ENCODE peak calls at places on chromosomes 16 and 17, in four cellular contexts. Q is H9, U is H1, C is IMR-90. T is an unnamed sample.
A peak's percentile ranks its signal among the peaks of the same experiment; 100 is the strongest.

GRCh38 chr16:63461248-63461841 is 1425.1 kb upstream of the CDH8 start:
- DNase-seq in Q (peak; percentile 28), U (no peak), C (peak; percentile 44), T (peak; percentile 63)

GRCh38 chr17:73740370-73740769 is 96.1 kb upstream of the SDK2 start:
- DNase-seq in Q (no peak), U (no peak), C (no peak), T (no peak)

GRCh38 chr17:7046127-7046724 is 2.3 kb upstream of the SLC16A11 start:
- DNase-seq in Q (peak; percentile 81), U (no peak), C (no peak), T (peak; percentile 78)

GRCh38 chr16:54156349-54156748 is 130.2 kb downstream of the IRX3 start:
- DNase-seq in Q (no peak), U (no peak), C (no peak), T (no peak)

GRCh38 chr16:50591800-50592771 is 43.9 kb downstream of the NKD1 start:
- DNase-seq in Q (no peak), U (no peak), C (no peak), T (no peak)

GRCh38 chr17:7043544-7044268 is at the start of gene SLC16A11:
- DNase-seq in Q (no peak), U (no peak), C (peak; percentile 21), T (no peak)

GRCh38 chr16:1094601-1095449 is 1.2 kb downstream of the C1QTNF8 start:
- DNase-seq in Q (no peak), U (no peak), C (no peak), T (no peak)

GRCh38 chr17:46028969-46029565 is 30.0 kb downstream of the STH start:
- DNase-seq in Q (no peak), U (no peak), C (no peak), T (no peak)

GRCh38 chr17:6187836-6188235 is 117.7 kb downstream of the WSCD1 start:
- DNase-seq in Q (peak; percentile 47), U (no peak), C (no peak), T (no peak)

GRCh38 chr17:46818929-46819859 is 702 bp upstream of the WNT3 start:
- DNase-seq in Q (peak; percentile 96), U (no peak), C (no peak), T (peak; percentile 98)

GRCh38 chr17:15348030-15348429 is 6.6 kb upstream of the TEKT3 start:
- DNase-seq in Q (no peak), U (no peak), C (peak; percentile 34), T (no peak)

GRCh38 chr17:74807925-74808324 is 31.8 kb upstream of the NAT9 start:
- DNase-seq in Q (no peak), U (no peak), C (peak; percentile 4), T (no peak)

GRCh38 chr17:29778936-29779811 is 150.9 kb downstream of the SSH2 start:
- DNase-seq in Q (peak; percentile 61), U (no peak), C (peak; percentile 46), T (peak; percentile 42)

GRCh38 chr17:4947010-4947410 is 1.3 kb downstream of the PFN1 start:
- DNase-seq in Q (no peak), U (no peak), C (no peak), T (peak; percentile 30)

GRCh38 chr17:49715717-49716279 is 8.0 kb upstream of the SLC35B1 start:
- DNase-seq in Q (no peak), U (no peak), C (no peak), T (no peak)

GRCh38 chr16:59593256-59593655 is 859.1 kb upstream of the GOT2 start:
- DNase-seq in Q (no peak), U (no peak), C (peak; percentile 86), T (no peak)

GRCh38 chr17:1958134-1958881 is 66.8 kb downstream of the RTN4RL1 start:
- DNase-seq in Q (no peak), U (no peak), C (no peak), T (no peak)

GRCh38 chr17:7322520-7323194 is 6.5 kb downstream of the NEURL4 start:
- DNase-seq in Q (no peak), U (no peak), C (no peak), T (no peak)

GRCh38 chr16:81550412-81550768 is 105.8 kb downstream of the CMIP start:
- DNase-seq in Q (no peak), U (no peak), C (no peak), T (no peak)

GRCh38 chr17:63222655-63223054 is 223.5 kb downstream of the CYB561 start:
- DNase-seq in Q (no peak), U (no peak), C (peak; percentile 33), T (peak; percentile 8)

GRCh38 chr16:53084141-53084541 is 29.4 kb downstream of the CHD9 start:
- DNase-seq in Q (no peak), U (no peak), C (no peak), T (no peak)

GRCh38 chr16:4116328-4117249 is at the start of gene ADCY9:
- DNase-seq in Q (peak; percentile 80), U (no peak), C (peak; percentile 73), T (peak; percentile 86)

GRCh38 chr17:34236341-34236892 is 18.7 kb upstream of the CCL2 start:
- DNase-seq in Q (no peak), U (no peak), C (no peak), T (no peak)

GRCh38 chr16:85615014-85615851 is 2.1 kb downstream of the GSE1 start:
- DNase-seq in Q (peak; percentile 70), U (no peak), C (no peak), T (peak; percentile 86)

GRCh38 chr16:66604376-66605176 is at the start of gene CMTM3:
- DNase-seq in Q (peak; percentile 86), U (no peak), C (peak; percentile 45), T (peak; percentile 78)

GRCh38 chr17:14575349-14575966 is 274.6 kb downstream of the HS3ST3B1 start:
- DNase-seq in Q (no peak), U (no peak), C (peak; percentile 25), T (peak; percentile 15)

GRCh38 chr16:88941051-88941932 is 35.7 kb downstream of the CBFA2T3 start:
- DNase-seq in Q (no peak), U (no peak), C (no peak), T (no peak)

GRCh38 chr16:15604460-15605390 is 38.2 kb downstream of the MARF1 start:
- DNase-seq in Q (no peak), U (no peak), C (no peak), T (no peak)

GRCh38 chr16:65574311-65574966 is 452.6 kb upstream of the CDH11 start:
- DNase-seq in Q (no peak), U (no peak), C (no peak), T (no peak)

GRCh38 chr16:85522842-85523601 is 90.1 kb upstream of the GSE1 start:
- DNase-seq in Q (no peak), U (no peak), C (peak; percentile 24), T (peak; percentile 53)

GRCh38 chr17:82545071-82545462 is 25.5 kb downstream of the FOXK2 start:
- DNase-seq in Q (no peak), U (no peak), C (no peak), T (no peak)

GRCh38 chr17:36153887-36154576 is 22.4 kb downstream of the TBC1D3B start:
- DNase-seq in Q (no peak), U (no peak), C (no peak), T (no peak)
- H4K5ac ChIP-seq in Q (no peak overlapping the region), U (no peak overlapping the region), C (no peak overlapping the region), T (no peak overlapping the region)

GRCh38 chr17:58373003-58373402 is 21.0 kb upstream of the SUPT4H1 start:
- DNase-seq in Q (no peak), U (no peak), C (no peak), T (no peak)
- H2BK120ac ChIP-seq in Q (no peak overlapping the region), U (no peak overlapping the region), C (no peak overlapping the region), T (no peak overlapping the region)

DNA sequence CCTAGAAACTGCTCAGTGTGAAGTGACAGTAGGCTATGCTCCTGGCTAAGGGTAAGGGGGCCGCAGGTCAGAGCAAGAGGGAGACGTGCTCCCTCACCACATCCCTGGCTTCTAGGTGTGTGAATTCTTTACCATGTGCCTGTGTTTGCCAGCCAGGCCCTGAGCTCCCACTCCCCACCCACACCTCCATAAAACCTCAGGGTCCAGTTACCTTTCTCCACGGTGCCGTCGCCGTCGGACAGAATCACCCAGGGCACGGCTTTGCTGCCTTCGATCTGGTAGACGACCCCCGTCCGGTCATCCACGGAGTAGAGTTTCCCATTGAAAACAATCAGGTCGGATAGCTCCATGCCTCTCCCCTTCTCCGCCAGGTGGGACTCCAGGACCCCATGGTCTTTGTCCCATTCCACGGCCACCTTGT is 12.8 kb downstream of the CANT1 start:
- DNase-seq in Q (no peak), U (no peak), C (no peak), T (no peak)
- H4K5ac ChIP-seq in Q (no peak overlapping the region), U (no peak overlapping the region), C (no peak overlapping the region), T (no peak overlapping the region)

GRCh38 chr16:11316331-11317015 is 28.8 kb upstream of the RMI2 start:
- DNase-seq in Q (peak; percentile 90), U (no peak), C (no peak), T (peak; percentile 94)
- H2BK120ac ChIP-seq in Q (no peak overlapping the region), U (peak overlapping the region; percentile 100), C (peak overlapping the region; percentile 99), T (peak overlapping the region; percentile 98)

GRCh38 chr17:77608431-77608830 is 350.1 kb upstream of the TNRC6C start:
- DNase-seq in Q (peak; percentile 26), U (no peak), C (no peak), T (no peak)
- H4K5ac ChIP-seq in Q (no peak overlapping the region), U (no peak overlapping the region), C (no peak overlapping the region), T (no peak overlapping the region)

GRCh38 chr16:78553268-78554044 is 454.0 kb downstream of the WWOX start:
- DNase-seq in Q (peak; percentile 45), U (no peak), C (no peak), T (peak; percentile 22)
- H2BK120ac ChIP-seq in Q (no peak overlapping the region), U (no peak overlapping the region), C (no peak overlapping the region), T (no peak overlapping the region)

DNA sequence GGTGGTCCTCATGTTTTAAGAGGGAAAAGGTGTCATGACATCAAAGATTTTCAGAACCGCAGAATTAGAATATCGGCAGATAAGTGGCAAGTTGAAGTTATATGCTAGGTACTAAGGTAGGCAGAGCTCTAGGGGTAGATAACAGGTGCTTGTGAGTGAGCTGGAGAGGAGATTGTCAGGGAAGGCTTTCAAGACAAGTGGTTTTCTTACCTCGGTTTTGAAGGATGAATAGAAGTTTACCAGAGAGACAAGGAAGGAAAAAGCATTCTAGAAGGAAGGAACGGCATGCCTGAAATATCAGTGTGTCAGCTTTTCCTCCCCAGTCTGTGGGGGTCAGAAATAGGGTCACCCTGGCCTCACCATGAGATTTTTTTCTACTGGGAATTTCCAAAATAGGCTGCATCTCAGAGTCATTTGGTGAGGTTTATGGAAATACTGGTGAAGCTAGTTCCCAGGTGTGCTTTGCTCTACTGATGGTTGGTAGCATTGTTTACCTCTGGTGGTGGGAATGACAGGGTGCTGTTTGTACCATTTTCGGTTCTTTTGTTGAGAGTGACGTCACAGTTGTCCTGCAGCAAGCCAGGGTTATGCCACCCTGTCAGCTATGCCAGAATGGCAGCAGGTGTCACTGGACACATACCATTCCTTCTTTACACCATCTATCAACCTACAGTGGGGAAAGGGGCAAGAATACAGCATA is 112.5 kb downstream of the MSI2 start:
- DNase-seq in Q (no peak), U (no peak), C (no peak), T (no peak)
- H4K5ac ChIP-seq in Q (no peak overlapping the region), U (no peak overlapping the region), C (no peak overlapping the region), T (no peak overlapping the region)

GRCh38 chr17:81132197-81132540 is 33.1 kb upstream of the PVALEF start:
- DNase-seq in Q (no peak), U (no peak), C (no peak), T (no peak)
- H2BK120ac ChIP-seq in Q (no peak overlapping the region), U (no peak overlapping the region), C (no peak overlapping the region), T (no peak overlapping the region)

T was measured in mesendoderm.